ENCODE peak calls at places on chromosomes 6 and 20, in four cellular contexts. E is GM23338, Q is prostate gland, Z is HepG2. U is an unnamed sample.
A peak's percentile ranks its signal among the peaks of the same experiment; 100 is the strongest.

GRCh38 chr6:131731224-131731623 is 20.4 kb upstream of the CTAGE9 start:
- DNase-seq in E (no peak), Z (no peak), Q (no peak), U (no peak)

GRCh38 chr6:25366785-25367657 is 87.8 kb downstream of the CARMIL1 start:
- DNase-seq in Q (no peak), Z (no peak), E (no peak), U (no peak)

GRCh38 chr20:33649201-33649631 is 12.9 kb upstream of the C20orf144 start:
- DNase-seq in Q (no peak), E (no peak), Z (no peak), U (no peak)

GRCh38 chr6:135853227-135853626 is 1.7 kb downstream of the PDE7B start:
- DNase-seq in Q (no peak), E (no peak), Z (no peak), U (no peak)

GRCh38 chr6:15431762-15432495 is 186.1 kb downstream of the JARID2 start:
- DNase-seq in E (no peak), Q (no peak), Z (peak; percentile 97), U (no peak)

GRCh38 chr6:155889405-155889804 is 433.8 kb upstream of the NOX3 start:
- DNase-seq in E (peak; percentile 43), Q (no peak), Z (no peak), U (peak; percentile 11)

GRCh38 chr6:25014806-25015560 is 79.2 kb upstream of the RIPOR2 start:
- DNase-seq in Q (no peak), E (peak; percentile 32), Z (no peak), U (no peak)

GRCh38 chr20:57294558-57294957 is 28.1 kb upstream of the BMP7 start:
- DNase-seq in E (peak; percentile 21), Q (no peak), Z (peak; percentile 19), U (no peak)

GRCh38 chr6:5457983-5458683 is 196.8 kb downstream of the FARS2 start:
- DNase-seq in E (no peak), Z (no peak), Q (peak; percentile 98), U (peak; percentile 19)

GRCh38 chr6:51619042-51619799 is 468.2 kb downstream of the PKHD1 start:
- DNase-seq in Q (no peak), E (no peak), Z (no peak), U (no peak)

GRCh38 chr20:32465092-32465900 is 107.2 kb downstream of the ASXL1 start:
- DNase-seq in Z (peak; percentile 98), E (no peak), Q (no peak), U (peak; percentile 94)

GRCh38 chr6:161373905-161374451 is 100.1 kb upstream of the AGPAT4 start:
- DNase-seq in Q (peak; percentile 61), Z (peak; percentile 53), E (peak; percentile 89), U (peak; percentile 69)

GRCh38 chr6:169213814-169214520 is 39.7 kb downstream of the THBS2 start:
- DNase-seq in E (no peak), Q (no peak), Z (no peak), U (no peak)

GRCh38 chr6:162770955-162771354 is 43.2 kb downstream of the PACRG start:
- DNase-seq in Z (no peak), Q (no peak), E (no peak), U (no peak)

GRCh38 chr6:84033523-84034451 is at the start of gene MRAP2:
- DNase-seq in Z (no peak), E (peak; percentile 76), Q (peak; percentile 36), U (peak; percentile 50)

GRCh38 chr6:136582702-136583471 is 32.7 kb upstream of the MAP7 start:
- DNase-seq in Z (peak; percentile 7), Q (no peak), E (peak; percentile 21), U (no peak)

DNA sequence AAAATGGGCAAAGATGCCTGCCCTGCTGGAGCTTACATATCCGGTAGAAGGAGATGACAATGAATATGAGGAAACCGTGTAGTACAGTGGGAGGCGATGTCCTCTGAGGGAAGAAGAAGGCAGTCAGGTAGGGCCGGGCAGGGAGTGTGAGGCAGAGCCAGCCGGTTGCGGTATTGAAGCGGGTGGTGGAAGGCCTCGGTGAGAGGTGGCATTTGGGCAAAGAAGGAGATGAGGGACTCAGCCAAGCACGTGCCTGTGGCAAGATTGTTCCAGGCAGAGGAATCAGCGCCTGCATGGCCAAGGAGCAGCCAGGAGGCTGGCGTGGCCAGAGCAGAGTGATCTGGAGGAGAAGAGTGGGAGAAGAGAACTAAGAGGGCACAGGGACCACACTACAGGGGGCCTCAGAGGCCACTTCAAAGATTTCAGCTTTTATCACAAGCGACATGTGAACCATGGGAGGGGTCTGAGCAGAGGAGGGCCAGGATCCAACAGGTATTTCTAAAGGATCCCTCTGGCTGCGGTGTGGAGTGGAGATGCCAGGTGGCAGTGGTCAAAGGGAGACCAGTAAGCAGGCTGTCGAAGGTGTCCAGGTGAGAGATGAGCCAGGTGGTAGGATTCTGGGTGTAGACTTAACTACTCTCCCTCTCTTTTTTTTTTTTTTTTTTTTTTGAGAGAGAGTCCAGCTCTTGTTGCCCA is 13.8 kb downstream of the MDFI start:
- DNase-seq in E (no peak), Q (no peak), Z (no peak), U (no peak)
- TF ChIP-seq POLR2AphosphoS5 in E (no peak), Q (no peak), Z (no peak), U (no peak)

GRCh38 chr6:19024737-19025136 is 637.6 kb downstream of the RNF144B start:
- DNase-seq in Q (peak; percentile 30), E (peak; percentile 88), Z (peak; percentile 30), U (no peak)
- TF ChIP-seq POLR2AphosphoS5 in Q (no peak), E (no peak), Z (no peak), U (no peak)

GRCh38 chr6:137906020-137906472 is 39.0 kb downstream of the TNFAIP3 start:
- DNase-seq in Q (no peak), Z (no peak), E (no peak), U (no peak)

GRCh38 chr6:137903933-137904821 is 37.1 kb downstream of the TNFAIP3 start:
- DNase-seq in E (no peak), Z (peak; percentile 30), Q (no peak), U (no peak)

GRCh38 chr6:137903274-137903932 is 36.3 kb downstream of the TNFAIP3 start:
- DNase-seq in Z (no peak), E (no peak), Q (no peak), U (no peak)

GRCh38 chr6:137907170-137907569 is 40.1 kb downstream of the TNFAIP3 start:
- DNase-seq in Q (no peak), E (no peak), Z (no peak), U (no peak)

DNA sequence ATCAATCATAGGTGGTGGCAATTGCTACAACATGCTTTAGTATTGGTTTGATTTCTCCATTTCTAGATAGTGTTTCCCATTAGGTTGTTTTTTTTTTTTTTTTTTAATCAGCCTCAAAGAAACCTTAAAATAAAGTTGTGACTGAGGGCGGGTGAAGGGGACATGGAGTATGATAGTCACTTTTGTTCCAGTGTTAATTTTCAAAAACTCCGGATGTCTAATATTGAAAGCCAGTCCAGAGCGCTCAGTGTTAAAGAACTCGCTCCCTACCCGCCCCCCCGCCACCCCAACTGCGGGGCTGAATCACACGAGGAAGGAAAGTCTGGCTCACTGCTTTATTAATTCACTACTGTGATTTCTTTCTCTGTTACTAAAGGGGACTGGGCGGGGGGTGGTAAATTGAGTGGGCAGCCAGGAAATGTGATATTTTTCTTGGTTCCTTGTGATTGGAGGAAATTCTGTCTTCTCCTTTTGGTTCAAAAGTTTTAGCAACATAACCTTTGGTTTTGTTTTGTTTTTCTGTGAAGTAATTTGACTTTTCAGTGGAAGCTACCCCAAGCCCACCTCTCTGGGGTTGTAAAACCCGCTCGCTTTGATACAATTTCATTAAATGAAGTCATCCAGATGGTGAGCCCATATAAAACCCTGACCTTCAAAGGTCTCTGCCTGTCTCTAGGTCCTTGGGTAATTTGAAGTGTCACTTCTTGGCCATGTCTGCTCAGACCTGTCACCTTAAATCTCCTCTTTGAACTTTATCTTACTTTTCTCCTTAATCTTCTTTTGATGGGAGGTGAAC is 38.0 kb downstream of the TNFAIP3 start:
- DNase-seq in Q (no peak), E (no peak), Z (no peak), U (peak; percentile 36)
- TF ChIP-seq POLR2AphosphoS5 in Q (no peak), E (no peak), Z (no peak), U (no peak)

GRCh38 chr6:121305957-121306607 is 28.2 kb downstream of the TBC1D32 start:
- DNase-seq in Q (no peak), Z (peak; percentile 59), E (peak; percentile 64), U (no peak)
- TF ChIP-seq POLR2AphosphoS5 in Q (no peak), Z (no peak), E (no peak), U (no peak)

DNA sequence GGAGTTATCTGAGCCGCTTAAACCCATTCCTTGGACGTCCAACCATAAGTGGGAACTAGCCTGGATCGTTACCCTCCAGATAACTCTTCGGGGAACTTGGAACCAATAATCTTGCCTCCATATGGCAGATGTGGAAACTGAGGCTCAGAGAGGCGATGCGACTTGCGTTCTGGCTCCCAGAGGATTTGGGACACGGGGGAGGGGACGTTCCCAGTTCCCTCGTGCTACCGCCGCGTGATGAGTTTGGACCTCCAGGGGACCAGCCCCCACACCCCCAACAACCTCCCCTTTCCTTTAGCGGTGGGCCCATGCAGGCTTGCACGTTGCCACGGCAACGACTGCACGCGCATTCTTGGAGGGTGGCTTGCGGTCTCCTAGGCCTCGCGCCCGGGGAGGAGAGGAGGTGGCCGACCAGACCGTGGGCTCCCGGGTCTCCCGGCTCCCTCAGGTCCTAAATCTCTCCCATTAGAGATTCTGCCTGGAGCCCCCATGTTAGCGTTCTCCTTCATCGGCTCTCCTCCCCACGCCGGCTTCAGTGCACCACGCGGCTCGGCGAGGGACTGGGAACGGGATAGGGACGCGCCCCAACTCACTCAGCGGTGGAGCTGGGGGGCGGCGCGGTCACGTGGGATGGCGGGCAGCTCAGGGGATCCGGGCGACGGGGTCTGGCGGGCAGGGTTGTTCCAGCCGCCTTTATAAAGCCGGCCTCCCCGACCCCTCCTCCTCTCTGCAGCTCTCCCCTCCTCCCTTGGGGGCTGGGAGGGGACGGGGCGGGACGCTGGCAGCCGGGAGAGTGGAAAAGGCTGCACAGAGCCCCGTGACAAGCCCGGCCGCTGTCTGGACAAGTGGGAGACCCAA is at the start of gene PLTP:
- DNase-seq in E (peak; percentile 83), Z (no peak), Q (peak; percentile 29), U (peak; percentile 60)
- TF ChIP-seq POLR2AphosphoS5 in E (peak; percentile 97), Z (peak; percentile 43), Q (no peak), U (peak; percentile 72)

GRCh38 chr6:118500130-118501015 is 47.7 kb upstream of the PLN start:
- DNase-seq in Z (no peak), E (no peak), Q (no peak), U (no peak)

GRCh38 chr6:118504611-118505010 is 43.5 kb upstream of the PLN start:
- DNase-seq in E (no peak), Q (no peak), Z (no peak), U (no peak)

GRCh38 chr6:118505656-118506055 is 42.4 kb upstream of the PLN start:
- DNase-seq in Z (no peak), Q (no peak), E (no peak), U (no peak)

GRCh38 chr6:118501099-118501498 is 47.0 kb upstream of the PLN start:
- DNase-seq in E (no peak), Z (no peak), Q (no peak), U (no peak)

GRCh38 chr6:118501816-118502568 is 46.1 kb upstream of the PLN start:
- DNase-seq in Q (no peak), Z (no peak), E (no peak), U (no peak)
- TF ChIP-seq POLR2AphosphoS5 in Q (no peak), Z (no peak), E (no peak), U (no peak)

U was measured in transverse colon.